ENCODE peak calls at places on chromosomes 2 and 18, in ten cellular contexts. I is HCT116, Y is sigmoid colon, G is stomach, T is transverse colon, H is GM12878, M is Panc1, B is HL-60, R is endothelial cell of umbilical vein, Q is K562. S is an unnamed sample.

GRCh38 chr2:168434164-168434563 is 21.9 kb upstream of the CERS6 start:
- DNase-seq in Q (peak; percentile 63), M (no peak), G (peak; percentile 52), T (peak; percentile 56), Y (no peak), B (no peak), H (no peak), R (no peak), I (no peak), S (no peak)

GRCh38 chr2:142291964-142292363 is 161.1 kb upstream of the LRP1B start:
- DNase-seq in M (no peak), G (no peak), I (no peak), T (no peak), H (no peak), Q (no peak), B (no peak), R (no peak), Y (no peak), S (no peak)

GRCh38 chr2:27958711-27959378 is 68.3 kb downstream of the BABAM2 start:
- DNase-seq in B (no peak), R (no peak), M (no peak), T (no peak), H (no peak), I (no peak), Y (no peak), Q (no peak), G (no peak), S (no peak)

GRCh38 chr2:107525420-107525819 is 301.3 kb upstream of the RGPD4 start:
- DNase-seq in G (no peak), R (no peak), I (no peak), Y (no peak), Q (no peak), B (no peak), T (no peak), M (no peak), H (no peak), S (no peak)

GRCh38 chr2:179682756-179683155 is 178.7 kb downstream of the ZNF385B start:
- DNase-seq in I (no peak), Q (no peak), M (no peak), H (no peak), T (no peak), Y (no peak), R (no peak), B (no peak), G (no peak), S (no peak)

GRCh38 chr2:84393829-84394228 is 65.3 kb downstream of the SUCLG1 start:
- DNase-seq in M (no peak), B (no peak), I (no peak), R (no peak), Y (no peak), G (no peak), H (no peak), Q (no peak), T (no peak), S (no peak)

GRCh38 chr2:41910126-41910525 is 137.7 kb upstream of the PKDCC start:
- DNase-seq in R (no peak), H (no peak), Q (no peak), T (no peak), B (no peak), Y (no peak), I (no peak), G (no peak), M (no peak), S (no peak)

GRCh38 chr2:70101174-70101573 is 13.9 kb downstream of the PCBP1 start:
- DNase-seq in Q (no peak), H (no peak), G (no peak), I (no peak), R (no peak), T (no peak), Y (peak; percentile 10), B (no peak), M (no peak), S (no peak)

GRCh38 chr18:23837591-23837990 is 148.3 kb downstream of the LAMA3 start:
- DNase-seq in M (no peak), R (peak; percentile 82), B (no peak), T (no peak), I (no peak), Y (no peak), G (no peak), H (no peak), Q (no peak), S (no peak)

GRCh38 chr18:23833714-23834113 is 144.5 kb downstream of the LAMA3 start:
- DNase-seq in Q (no peak), M (no peak), T (no peak), R (no peak), Y (no peak), G (no peak), B (no peak), H (no peak), I (no peak), S (peak; percentile 35)

GRCh38 chr18:23838233-23838632 is 149.0 kb downstream of the LAMA3 start:
- DNase-seq in B (no peak), Q (no peak), G (no peak), T (no peak), I (no peak), Y (no peak), M (no peak), H (no peak), R (no peak), S (no peak)

GRCh38 chr18:23835506-23835905 is 146.3 kb downstream of the LAMA3 start:
- DNase-seq in H (no peak), M (no peak), T (no peak), R (no peak), I (no peak), Q (no peak), G (no peak), Y (no peak), B (peak; percentile 32), S (no peak)

DNA sequence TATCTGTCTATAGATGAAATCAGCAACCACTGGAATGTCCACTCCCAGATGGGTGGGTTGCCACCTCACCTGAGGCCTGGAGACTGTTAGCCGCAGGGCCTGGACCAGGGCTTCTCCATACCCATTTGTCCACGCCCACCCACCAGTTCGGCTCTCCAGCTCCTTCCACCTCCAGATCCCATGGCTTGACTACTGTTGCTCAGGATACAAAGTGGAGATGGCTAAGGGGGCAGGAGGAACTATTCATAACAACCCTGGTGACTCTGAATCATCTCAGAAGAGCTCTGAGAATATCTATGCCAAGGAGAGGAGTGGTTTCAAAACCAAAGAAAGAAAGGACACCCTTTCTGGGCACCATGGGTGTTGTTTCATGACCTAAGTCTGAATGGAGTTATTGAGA is 145.8 kb downstream of the LAMA3 start:
- DNase-seq in H (no peak), T (no peak), I (no peak), B (no peak), R (no peak), M (no peak), Y (no peak), Q (no peak), G (no peak), S (peak; percentile 58)
- H3K27me3 ChIP-seq in H (no peaks in the 10 kb centered on the region), T (no peaks in the 10 kb centered on the region), I (no peaks in the 10 kb centered on the region), B (no peaks in the 10 kb centered on the region), R (no peaks in the 10 kb centered on the region), M (no peaks in the 10 kb centered on the region), Y (no peaks in the 10 kb centered on the region), Q (no peaks in the 10 kb centered on the region), G (no peaks in the 10 kb centered on the region), S (no peaks in the 10 kb centered on the region)

GRCh38 chr18:48927286-48928080 is 23.3 kb downstream of the SMAD7 start:
- DNase-seq in Y (no peak), T (no peak), R (no peak), B (no peak), H (no peak), M (no peak), I (no peak), G (no peak), Q (no peak), S (no peak)

GRCh38 chr18:48930926-48931325 is 19.8 kb downstream of the SMAD7 start:
- DNase-seq in Q (no peak), H (no peak), Y (no peak), I (no peak), M (no peak), B (no peak), R (peak; percentile 17), T (no peak), G (no peak), S (no peak)

GRCh38 chr18:48929951-48930713 is 20.6 kb downstream of the SMAD7 start:
- DNase-seq in H (no peak), M (no peak), I (no peak), G (peak; percentile 74), Q (no peak), Y (peak; percentile 84), T (peak; percentile 88), R (peak; percentile 55), B (no peak), S (no peak)

GRCh38 chr18:48929212-48929612 is 21.6 kb downstream of the SMAD7 start:
- DNase-seq in G (no peak), M (no peak), R (no peak), Q (no peak), Y (no peak), B (no peak), H (no peak), T (no peak), I (no peak), S (no peak)

DNA sequence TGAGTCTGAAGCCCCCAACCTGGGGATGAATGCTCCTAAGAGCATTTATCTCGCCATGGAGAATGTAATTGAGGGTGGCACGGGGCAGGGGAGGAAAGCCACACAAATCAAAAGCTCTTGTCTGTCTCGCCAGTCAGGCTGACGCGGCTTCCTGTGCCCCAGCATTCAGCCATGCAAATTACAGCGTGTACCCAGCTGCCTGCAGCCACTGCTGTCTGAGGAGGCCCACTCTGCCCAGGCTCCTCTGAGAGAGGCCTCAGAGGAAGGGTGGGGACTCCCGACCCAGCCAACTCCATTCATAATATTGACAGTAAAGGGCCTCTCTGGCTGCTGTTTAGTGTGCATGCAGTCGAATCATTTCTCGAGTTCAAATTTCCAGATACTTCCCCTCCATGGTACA is 22.0 kb downstream of the SMAD7 start:
- DNase-seq in H (peak; percentile 72), G (peak; percentile 75), Q (no peak), I (no peak), T (peak; percentile 86), R (peak; percentile 83), Y (no peak), B (peak; percentile 81), M (no peak), S (peak; percentile 96)
- TF ChIP-seq POLR2AphosphoS5 in H (peak; percentile 58), G (peak; percentile 28), Q (no peak), I (no peak), T (peak; percentile 54), R (peak; percentile 70), Y (no peak), B (peak; percentile 15), M (no peak), S (peak; percentile 80)

DNA sequence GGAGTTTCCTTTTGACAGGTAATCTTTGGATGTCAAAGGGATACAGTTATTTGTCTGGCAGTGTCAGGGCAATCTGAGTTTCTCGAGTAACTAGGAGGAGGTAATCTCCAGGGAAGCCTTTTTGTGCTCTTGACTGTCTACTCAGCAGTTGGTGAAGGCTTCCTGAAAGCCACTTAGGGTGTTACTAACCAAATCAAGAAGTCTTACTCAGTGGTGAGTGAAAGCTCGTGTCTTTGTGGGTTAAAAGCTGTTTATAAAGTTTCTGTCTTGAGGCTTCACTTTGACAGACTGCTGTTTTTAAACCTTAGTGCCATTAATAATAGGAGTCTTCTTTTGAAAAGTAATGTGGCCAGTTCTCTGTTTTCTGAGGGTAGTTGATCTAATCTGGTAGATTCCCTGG is 1.7 kb downstream of the THSD7B start:
- DNase-seq in Y (no peak), T (no peak), B (no peak), Q (no peak), R (no peak), M (no peak), I (no peak), H (no peak), G (no peak), S (no peak)
- H3K4me3 ChIP-seq in Y (no peak overlapping the region), T (no peak overlapping the region), B (no peak overlapping the region), Q (no peak overlapping the region), R (no peak overlapping the region), M (no peak overlapping the region), I (no peak overlapping the region), H (no peak overlapping the region), G (no peak overlapping the region), S (no peak overlapping the region)

GRCh38 chr2:3648652-3649177 is 9.3 kb upstream of the ALLC start:
- DNase-seq in R (no peak), I (no peak), Q (no peak), B (no peak), T (no peak), G (no peak), M (no peak), H (no peak), Y (no peak), S (peak; percentile 23)

GRCh38 chr2:3647831-3648651 is 10.0 kb upstream of the ALLC start:
- DNase-seq in G (no peak), B (no peak), R (no peak), M (no peak), T (no peak), Q (no peak), Y (no peak), I (no peak), H (no peak), S (peak; percentile 70)

GRCh38 chr2:3645745-3646389 is 12.1 kb upstream of the ALLC start:
- DNase-seq in R (no peak), M (no peak), Q (no peak), H (no peak), B (no peak), G (no peak), Y (peak; percentile 44), I (no peak), T (no peak), S (peak; percentile 65)

GRCh38 chr2:3644891-3645605 is 13.0 kb upstream of the ALLC start:
- DNase-seq in G (no peak), H (no peak), T (no peak), I (no peak), M (no peak), B (no peak), Y (peak; percentile 34), R (no peak), Q (no peak), S (peak; percentile 56)

GRCh38 chr2:3647246-3647645 is 10.8 kb upstream of the ALLC start:
- DNase-seq in Y (no peak), I (no peak), M (no peak), B (no peak), H (no peak), Q (no peak), G (no peak), T (no peak), R (no peak), S (peak; percentile 42)
- H3K27me3 ChIP-seq in Y (no peaks in the 10 kb centered on the region), I (no peaks in the 10 kb centered on the region), M (no peaks in the 10 kb centered on the region), B (peaks cover 9% of the 10 kb centered on the region), H (no peaks in the 10 kb centered on the region), Q (peaks cover 41% of the 10 kb centered on the region), G (peaks cover 19% of the 10 kb centered on the region), T (peaks cover 9% of the 10 kb centered on the region), R (no peaks in the 10 kb centered on the region), S (peaks cover 7% of the 10 kb centered on the region)